ENCODE peak calls at places on chromosomes 11 and 22, in seven cellular contexts. R is HepG2, U is HCT116, F is SK-N-SH, O is H1, S is K562, Z is Panc1. H is an unnamed sample.

GRCh38 chr22:30920407-30920806 is 48.2 kb downstream of the MORC2 start:
- DNase-seq in R (peak), U (peak), F (peak), O (peak), S (peak), Z (peak), H (peak)

GRCh38 chr11:88174627-88175003 is 628 bp downstream of the RAB38 start:
- DNase-seq in R (no peak), U (peak), F (no peak), O (no peak), S (no peak), Z (no peak), H (no peak)

GRCh38 chr11:57276857-57277505 is 39.9 kb upstream of the APLNR start:
- DNase-seq in R (no peak), U (no peak), F (no peak), O (no peak), S (no peak), Z (no peak), H (no peak)

GRCh38 chr11:35087648-35088047 is 51.3 kb upstream of the CD44 start:
- DNase-seq in R (no peak), U (no peak), F (no peak), O (no peak), S (no peak), Z (no peak), H (no peak)

GRCh38 chr22:37161442-37161841 is 11.7 kb upstream of the IL2RB start:
- DNase-seq in R (peak), U (peak), F (no peak), O (no peak), S (peak), Z (no peak), H (no peak)

GRCh38 chr22:25060522-25061071 is 108.1 kb downstream of the KIAA1671 start:
- DNase-seq in R (no peak), U (no peak), F (no peak), O (no peak), S (no peak), Z (no peak), H (no peak)

GRCh38 chr11:86632499-86633269 is 39.7 kb downstream of the ME3 start:
- DNase-seq in R (peak), U (peak), F (peak), O (no peak), S (peak), Z (peak), H (peak)

GRCh38 chr22:18023509-18024275 is 669 bp downstream of the MICAL3 start:
- DNase-seq in R (no peak), U (peak), F (peak), O (peak), S (peak), Z (no peak), H (no peak)

GRCh38 chr11:109798521-109798920 is 294.7 kb upstream of the ZC3H12C start:
- DNase-seq in R (no peak), U (no peak), F (no peak), O (no peak), S (no peak), Z (no peak), H (no peak)

GRCh38 chr11:43943931-43944751 is 1.7 kb downstream of the C11orf96 start:
- DNase-seq in R (no peak), U (no peak), F (no peak), O (peak), S (no peak), Z (no peak), H (no peak)

GRCh38 chr11:73218106-73218829 is at the start of gene P2RY2:
- DNase-seq in R (peak), U (peak), F (peak), O (peak), S (no peak), Z (no peak), H (no peak)

GRCh38 chr22:44526431-44527115 is 28.5 kb upstream of the RTL6 start:
- DNase-seq in R (no peak), U (no peak), F (peak), O (peak), S (no peak), Z (no peak), H (no peak)

GRCh38 chr11:102177974-102178631 is 67.9 kb downstream of the YAP1 start:
- DNase-seq in R (peak), U (peak), F (peak), O (no peak), S (no peak), Z (peak), H (no peak)

GRCh38 chr11:5618807-5619206 is 6.0 kb upstream of the TRIM34 start:
- DNase-seq in R (peak), U (no peak), F (no peak), O (no peak), S (no peak), Z (no peak), H (no peak)
- TF ChIP-seq SIN3A in R (no peak), U (no peak), F (no peak), O (no peak), S (no peak), Z (no peak), H (no peak)

DNA sequence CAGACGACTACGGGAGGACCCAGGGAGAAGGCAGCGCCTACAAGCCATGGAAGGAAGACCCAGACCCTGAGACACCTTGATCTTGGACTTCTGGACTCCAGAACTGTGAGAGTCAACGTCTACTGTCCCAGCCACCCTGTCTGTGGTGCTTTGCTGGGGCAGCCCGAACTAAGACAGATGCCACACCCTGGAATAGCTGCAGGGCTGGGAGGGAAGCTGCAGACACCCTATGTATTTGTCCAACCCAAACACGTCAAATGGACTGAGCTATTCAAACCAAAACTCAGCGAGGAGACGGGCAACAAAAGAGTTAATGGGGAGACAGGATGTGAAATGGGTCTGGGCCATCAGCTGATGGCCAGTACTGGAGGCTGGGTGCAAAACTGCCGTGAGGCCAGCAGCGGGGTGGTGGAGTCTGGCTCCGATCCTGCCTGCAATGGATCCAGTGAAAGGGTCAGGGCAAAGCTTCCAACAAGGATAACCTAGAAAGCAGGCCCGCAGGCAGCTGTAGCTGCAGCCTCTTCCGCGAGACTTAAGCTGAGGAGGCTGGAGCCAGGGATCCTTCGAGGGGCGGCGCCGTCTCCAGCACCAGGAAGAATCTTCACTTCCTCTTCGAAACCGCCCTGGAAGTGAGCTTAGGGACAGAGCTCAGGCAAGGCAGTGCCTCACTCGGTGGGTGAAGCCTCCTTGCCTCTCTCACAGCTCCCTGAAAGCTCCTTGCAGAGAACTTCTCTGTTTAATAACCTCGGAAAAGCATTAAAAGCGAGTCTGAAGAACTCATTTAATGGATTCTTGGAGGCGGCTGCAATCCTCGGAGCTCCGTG is 169.6 kb downstream of the CTTN start:
- DNase-seq in R (no peak), U (no peak), F (no peak), O (no peak), S (no peak), Z (no peak), H (no peak)
- TF ChIP-seq SIN3A in R (no peak), U (no peak), F (no peak), O (no peak), S (no peak), Z (no peak), H (no peak)

GRCh38 chr11:3957437-3957836 is 102.0 kb downstream of the STIM1 start:
- DNase-seq in R (no peak), U (no peak), F (no peak), O (no peak), S (no peak), Z (no peak), H (no peak)
- TF ChIP-seq SIN3A in R (no peak), U (no peak), F (no peak), O (no peak), S (no peak), Z (no peak), H (no peak)

GRCh38 chr22:28345304-28345703 is 334.3 kb downstream of the TTC28 start:
- DNase-seq in R (no peak), U (no peak), F (no peak), O (no peak), S (no peak), Z (no peak), H (no peak)

GRCh38 chr22:28344893-28345292 is 334.7 kb downstream of the TTC28 start:
- DNase-seq in R (no peak), U (no peak), F (no peak), O (no peak), S (no peak), Z (no peak), H (no peak)

GRCh38 chr22:28346308-28346707 is 333.3 kb downstream of the TTC28 start:
- DNase-seq in R (no peak), U (no peak), F (no peak), O (no peak), S (no peak), Z (no peak), H (no peak)

GRCh38 chr22:28341001-28341400 is 338.6 kb downstream of the TTC28 start:
- DNase-seq in R (no peak), U (no peak), F (no peak), O (no peak), S (no peak), Z (no peak), H (no peak)
- TF ChIP-seq SIN3A in R (no peak), U (no peak), F (no peak), O (no peak), S (no peak), Z (no peak), H (no peak)

GRCh38 chr22:46659791-46660186 is 39.6 kb downstream of the GRAMD4 start:
- DNase-seq in R (no peak), U (no peak), F (no peak), O (no peak), S (no peak), Z (no peak), H (no peak)

GRCh38 chr22:46662226-46662625 is 42.0 kb downstream of the GRAMD4 start:
- DNase-seq in R (no peak), U (no peak), F (no peak), O (no peak), S (no peak), Z (no peak), H (no peak)

GRCh38 chr22:46663001-46663400 is 42.8 kb downstream of the GRAMD4 start:
- DNase-seq in R (no peak), U (no peak), F (no peak), O (no peak), S (no peak), Z (no peak), H (no peak)

GRCh38 chr22:46660604-46661201 is 40.5 kb downstream of the GRAMD4 start:
- DNase-seq in R (peak), U (no peak), F (peak), O (no peak), S (no peak), Z (no peak), H (no peak)

GRCh38 chr22:46661221-46661851 is 41.1 kb downstream of the GRAMD4 start:
- DNase-seq in R (no peak), U (peak), F (peak), O (no peak), S (no peak), Z (no peak), H (no peak)
- TF ChIP-seq SIN3A in R (no peak), U (no peak), F (no peak), O (no peak), S (no peak), Z (no peak), H (no peak)

GRCh38 chr22:39473856-39474255 is 17.0 kb downstream of the MGAT3 start:
- DNase-seq in R (no peak), U (no peak), F (no peak), O (no peak), S (no peak), Z (no peak), H (no peak)

GRCh38 chr22:39469681-39470461 is 13.1 kb downstream of the MGAT3 start:
- DNase-seq in R (peak), U (no peak), F (peak), O (no peak), S (no peak), Z (no peak), H (no peak)

GRCh38 chr22:39470462-39471335 is 13.9 kb downstream of the MGAT3 start:
- DNase-seq in R (peak), U (no peak), F (peak), O (no peak), S (peak), Z (no peak), H (no peak)

GRCh38 chr22:39472570-39473556 is 16.1 kb downstream of the MGAT3 start:
- DNase-seq in R (no peak), U (no peak), F (no peak), O (no peak), S (peak), Z (no peak), H (no peak)

DNA sequence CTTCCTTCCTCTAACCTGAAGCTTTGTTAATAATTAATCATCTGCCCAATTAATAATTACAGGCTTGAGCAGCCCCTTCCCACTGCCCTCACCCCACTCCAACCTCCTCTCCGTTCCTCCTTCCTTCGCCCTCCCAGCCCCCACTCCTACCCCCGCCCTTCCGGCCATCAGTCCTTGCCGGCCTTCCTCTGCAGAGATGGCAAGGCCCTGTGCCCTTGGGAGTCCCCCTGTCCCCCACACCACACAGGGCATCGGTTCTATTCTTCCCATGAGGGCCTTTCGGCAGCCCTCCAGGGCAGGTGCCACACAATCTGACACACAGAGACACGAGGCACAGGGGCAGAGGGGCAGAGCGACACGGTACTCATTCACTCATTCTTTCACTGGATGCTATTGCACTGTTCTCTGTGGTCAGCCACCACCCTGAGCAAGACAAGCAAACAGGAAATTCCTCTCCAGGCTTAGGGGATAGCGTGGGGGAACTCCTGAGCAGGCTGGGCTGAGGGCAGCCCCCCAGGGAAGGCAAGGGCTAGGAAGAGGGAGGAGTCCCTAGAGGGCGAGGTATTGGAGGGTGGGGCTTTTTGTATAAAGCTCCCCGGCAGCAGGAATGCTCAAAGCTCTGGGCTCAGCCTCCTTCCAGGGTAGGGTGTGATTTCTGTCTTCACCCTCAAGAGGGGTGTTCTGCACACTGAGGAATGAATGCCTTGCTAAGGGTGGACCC is 14.8 kb downstream of the MGAT3 start:
- DNase-seq in R (no peak), U (no peak), F (no peak), O (no peak), S (peak), Z (no peak), H (peak)
- TF ChIP-seq SIN3A in R (no peak), U (no peak), F (no peak), O (no peak), S (no peak), Z (no peak), H (no peak)

DNA sequence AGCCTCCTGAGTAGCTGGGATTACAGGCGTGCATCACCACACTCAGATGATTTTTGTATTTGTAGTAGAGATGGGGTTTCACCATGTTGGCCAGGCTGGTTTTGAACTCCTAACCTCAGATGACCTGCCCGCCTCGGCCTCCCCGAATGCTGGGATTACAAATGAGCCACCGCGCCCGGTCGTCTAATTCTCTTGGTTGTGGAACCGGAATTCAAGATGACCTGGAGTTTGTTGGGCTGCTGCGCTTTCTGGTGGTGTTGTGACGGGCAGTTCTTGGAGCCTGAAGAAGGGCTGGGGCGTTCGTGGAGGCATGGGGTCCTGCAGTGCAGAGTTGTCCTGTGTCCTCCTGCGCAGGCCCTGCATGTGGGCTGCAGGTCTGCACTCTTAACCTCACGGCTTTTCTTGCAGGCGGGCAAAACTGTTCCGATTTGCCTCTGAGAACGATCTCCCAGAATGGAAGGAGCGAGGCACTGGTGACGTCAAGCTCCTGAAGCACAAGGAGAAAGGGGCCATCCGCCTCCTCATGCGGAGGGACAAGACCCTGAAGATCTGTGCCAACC is 4.9 kb upstream of the TRMT2A start:
- DNase-seq in R (no peak), U (no peak), F (no peak), O (no peak), S (no peak), Z (no peak), H (no peak)
- TF ChIP-seq SIN3A in R (no peak), U (no peak), F (no peak), O (no peak), S (no peak), Z (no peak), H (no peak)

H was measured in GM12878.